ENCODE peak calls at places on chromosomes 6 and 20, in nine cellular contexts. C, S, T, D, O, Z, V, Q and P are unnamed samples. For H3K4me1, the result is how much of the 10 kb centered on the place peaks cover.

GRCh38 chr6:130233332-130233731 is 10.6 kb upstream of the SAMD3 start:
- DNase-seq in C (no peak), S (peak), T (peak), D (peak), O (no peak), Z (no peak), V (no peak), Q (no peak), P (no peak)

GRCh38 chr6:15329154-15329781 is 83.4 kb downstream of the JARID2 start:
- DNase-seq in C (no peak), S (peak), T (peak), D (no peak), O (no peak), Z (peak), V (peak), Q (no peak), P (no peak)

GRCh38 chr20:48638546-48638945 is 189.3 kb downstream of the PREX1 start:
- DNase-seq in C (peak), S (peak), T (no peak), D (no peak), O (no peak), Z (peak), V (no peak), Q (no peak), P (no peak)

GRCh38 chr20:47304287-47304686 is 52.2 kb downstream of the ZMYND8 start:
- DNase-seq in C (no peak), S (peak), T (no peak), D (no peak), O (no peak), Z (peak), V (peak), Q (no peak), P (peak)

GRCh38 chr20:33559994-33560393 is 70.1 kb downstream of the CBFA2T2 start:
- DNase-seq in C (no peak), S (no peak), T (no peak), D (no peak), O (no peak), Z (no peak), V (no peak), Q (no peak), P (no peak)

GRCh38 chr6:52752310-52752709 is 11.0 kb downstream of the GSTA2 start:
- DNase-seq in C (no peak), S (no peak), T (no peak), D (no peak), O (no peak), Z (no peak), V (no peak), Q (no peak), P (no peak)

GRCh38 chr6:168132531-168133184 is 53.6 kb upstream of the FRMD1 start:
- DNase-seq in C (no peak), S (peak), T (peak), D (peak), O (no peak), Z (peak), V (peak), Q (no peak), P (peak)

GRCh38 chr6:41371992-41372525 is 36.7 kb downstream of the NCR2 start:
- DNase-seq in C (no peak), S (peak), T (peak), D (peak), O (no peak), Z (no peak), V (peak), Q (no peak), P (peak)

GRCh38 chr20:37657924-37658800 is 35.7 kb upstream of the CTNNBL1 start:
- DNase-seq in C (no peak), S (no peak), T (peak), D (no peak), O (no peak), Z (no peak), V (no peak), Q (no peak), P (no peak)

GRCh38 chr6:46575530-46575929 is 77.1 kb downstream of the CYP39A1 start:
- DNase-seq in C (no peak), S (no peak), T (no peak), D (no peak), O (no peak), Z (no peak), V (no peak), Q (no peak), P (no peak)

GRCh38 chr20:45346851-45347250 is 1.4 kb downstream of the SDC4 start:
- DNase-seq in C (no peak), S (no peak), T (no peak), D (no peak), O (no peak), Z (peak), V (no peak), Q (no peak), P (no peak)
- H3K4me1 ChIP-seq in C (half or more), S (under half), T (half or more), D (half or more), O (under half), Z (half or more), V (half or more), Q (under half), P (half or more)

GRCh38 chr6:29925341-29926080 is 16.8 kb upstream of the HLA-A start:
- DNase-seq in C (no peak), S (peak), T (no peak), D (no peak), O (no peak), Z (no peak), V (no peak), Q (no peak), P (no peak)
- H3K4me2 ChIP-seq in C (peak), S (peak), T (no peak), D (peak), O (peak), Z (no peak), V (no peak), Q (no peak), P (peak)

DNA sequence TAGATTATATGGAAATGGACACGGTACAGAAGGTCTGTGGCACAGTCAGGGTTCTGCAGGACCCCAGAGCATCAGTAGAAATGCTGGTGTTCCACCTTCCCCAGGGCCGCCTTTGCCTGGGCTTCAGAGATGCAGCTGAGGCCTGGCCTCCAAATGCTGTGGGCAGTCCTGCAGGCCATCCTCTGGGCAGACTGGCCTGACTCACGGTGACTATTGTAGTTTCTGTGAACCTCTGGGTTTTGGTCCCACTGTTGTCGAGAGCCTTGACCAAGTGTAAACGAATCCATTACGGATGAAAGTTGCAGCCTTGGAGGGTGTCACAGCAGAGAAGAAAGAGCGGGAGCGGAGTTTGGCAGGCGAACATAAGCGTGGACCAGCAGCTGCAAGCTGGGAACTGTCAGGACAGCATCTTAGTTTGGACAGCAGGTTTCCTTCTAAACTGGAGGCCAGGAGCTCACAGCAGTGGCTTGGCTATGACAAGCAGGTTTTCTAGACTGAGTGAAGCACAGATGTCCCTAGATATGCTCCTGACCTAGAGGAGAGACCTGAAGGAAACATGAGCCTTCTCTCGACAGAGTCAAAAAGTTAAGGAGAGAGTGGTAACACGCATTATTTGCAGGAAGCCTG is 46.2 kb upstream of the BCLAF1 start:
- DNase-seq in C (no peak), S (no peak), T (no peak), D (no peak), O (no peak), Z (no peak), V (no peak), Q (no peak), P (no peak)
- TF ChIP-seq EZH2phosphoT487 in C (no peak), S (no peak), T (no peak), D (no peak), O (no peak), Z (no peak), V (no peak), Q (no peak), P (no peak)

DNA sequence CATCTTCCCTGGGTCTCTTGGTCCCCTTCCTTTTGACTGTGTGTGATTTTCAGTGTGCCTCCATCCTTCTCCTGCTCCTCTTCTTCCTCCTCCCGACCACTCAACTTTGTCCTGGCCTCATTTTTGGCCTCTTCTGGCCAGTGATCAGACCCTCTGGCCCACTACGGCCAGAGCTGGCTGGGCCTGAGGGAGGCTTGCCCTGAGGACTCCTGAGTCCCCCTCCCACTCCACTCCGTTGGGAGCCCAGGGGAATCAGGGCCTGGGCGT is 910 bp upstream of the DDR1 start:
- DNase-seq in C (no peak), S (no peak), T (no peak), D (no peak), O (no peak), Z (no peak), V (no peak), Q (no peak), P (no peak)
- H3K4me1 ChIP-seq in C (half or more), S (under half), T (half or more), D (half or more), O (half or more), Z (half or more), V (under half), Q (under half), P (half or more)

GRCh38 chr6:107230024-107230423 is 114.7 kb upstream of the BEND3 start:
- DNase-seq in C (no peak), S (no peak), T (no peak), D (no peak), O (no peak), Z (no peak), V (no peak), Q (no peak), P (no peak)

GRCh38 chr6:107230448-107230847 is 115.1 kb upstream of the BEND3 start:
- DNase-seq in C (no peak), S (no peak), T (no peak), D (no peak), O (no peak), Z (no peak), V (no peak), Q (no peak), P (no peak)

GRCh38 chr6:107231243-107231642 is 115.9 kb upstream of the BEND3 start:
- DNase-seq in C (no peak), S (no peak), T (no peak), D (no peak), O (no peak), Z (no peak), V (no peak), Q (no peak), P (no peak)

DNA sequence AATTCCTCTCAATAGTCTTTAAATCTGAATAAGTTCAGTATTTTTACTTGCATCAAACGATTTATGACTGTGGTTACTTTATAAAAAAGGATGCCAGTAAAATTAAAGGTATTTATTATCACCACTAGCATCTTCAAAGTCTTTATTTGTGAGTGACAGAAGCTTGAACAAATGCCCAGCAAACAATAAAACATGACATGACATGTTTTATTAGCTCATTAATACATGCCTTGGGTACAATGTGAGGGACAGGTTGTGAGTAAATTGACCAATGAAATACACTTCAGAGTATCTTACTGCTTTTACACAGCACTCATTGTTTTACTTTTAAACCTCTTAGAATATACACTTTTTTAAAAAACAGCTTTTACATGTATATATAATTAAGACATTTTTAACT is 113.4 kb upstream of the BEND3 start:
- DNase-seq in C (no peak), S (no peak), T (no peak), D (no peak), O (no peak), Z (peak), V (no peak), Q (no peak), P (no peak)
- H3K4me2 ChIP-seq in C (no peak), S (no peak), T (no peak), D (no peak), O (no peak), Z (no peak), V (no peak), Q (no peak), P (no peak)

GRCh38 chr6:25788305-25788922 is 33.9 kb downstream of the SLC17A4 start:
- DNase-seq in C (peak), S (peak), T (peak), D (peak), O (peak), Z (peak), V (peak), Q (peak), P (peak)
- TF ChIP-seq EZH2phosphoT487 in C (no peak), S (no peak), T (no peak), D (no peak), O (no peak), Z (no peak), V (no peak), Q (no peak), P (no peak)

GRCh38 chr6:111777357-111777756 is 95.9 kb downstream of the FYN start:
- DNase-seq in C (no peak), S (no peak), T (no peak), D (no peak), O (no peak), Z (no peak), V (no peak), Q (no peak), P (no peak)

GRCh38 chr6:111779031-111779430 is 94.2 kb downstream of the FYN start:
- DNase-seq in C (no peak), S (no peak), T (no peak), D (no peak), O (no peak), Z (no peak), V (no peak), Q (no peak), P (no peak)

GRCh38 chr6:111781055-111781708 is 92.1 kb downstream of the FYN start:
- DNase-seq in C (no peak), S (peak), T (no peak), D (no peak), O (no peak), Z (no peak), V (no peak), Q (no peak), P (peak)

GRCh38 chr6:111782161-111782809 is 91.0 kb downstream of the FYN start:
- DNase-seq in C (no peak), S (no peak), T (no peak), D (no peak), O (no peak), Z (no peak), V (no peak), Q (no peak), P (peak)

DNA sequence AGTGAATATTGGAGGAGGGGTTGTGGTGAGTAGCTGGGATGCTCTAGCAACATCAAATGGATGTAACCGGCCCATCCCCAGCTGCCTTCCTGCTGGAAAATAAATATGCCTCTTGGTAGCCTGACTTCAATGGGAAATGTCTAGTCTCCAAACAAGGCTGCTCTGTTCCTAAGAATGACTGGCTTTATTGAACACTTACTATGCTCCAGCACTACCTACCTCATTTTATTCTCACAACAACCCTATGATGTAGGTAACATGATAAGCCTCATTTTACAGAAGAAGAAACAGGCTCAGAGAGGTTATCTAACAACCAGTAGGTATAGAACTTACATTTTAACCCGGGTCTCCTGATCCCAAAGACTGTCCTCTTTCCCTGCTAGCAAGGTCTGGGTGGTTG is 93.6 kb downstream of the FYN start:
- DNase-seq in C (no peak), S (no peak), T (no peak), D (no peak), O (no peak), Z (no peak), V (no peak), Q (no peak), P (no peak)
- H3K4me1 ChIP-seq in C (under half), S (under half), T (under half), D (under half), O (under half), Z (under half), V (under half), Q (under half), P (under half)

GRCh38 chr6:5670381-5670780 is 336.3 kb downstream of the NRN1 start:
- DNase-seq in C (no peak), S (no peak), T (no peak), D (no peak), O (no peak), Z (no peak), V (no peak), Q (no peak), P (no peak)
- H3K4me2 ChIP-seq in C (no peak), S (no peak), T (no peak), D (no peak), O (no peak), Z (no peak), V (no peak), Q (no peak), P (no peak)

GRCh38 chr6:2791124-2792050 is 26.2 kb downstream of the WRNIP1 start:
- DNase-seq in C (peak), S (peak), T (peak), D (peak), O (peak), Z (peak), V (peak), Q (peak), P (peak)
- TF ChIP-seq EZH2phosphoT487 in C (no peak), S (no peak), T (no peak), D (no peak), O (no peak), Z (no peak), V (no peak), Q (no peak), P (no peak)

GRCh38 chr20:3224681-3225421 is 14.1 kb downstream of the SLC4A11 start:
- DNase-seq in C (no peak), S (no peak), T (no peak), D (no peak), O (no peak), Z (peak), V (no peak), Q (no peak), P (no peak)

GRCh38 chr20:3223937-3224680 is 14.8 kb downstream of the ITPA start:
- DNase-seq in C (no peak), S (no peak), T (no peak), D (no peak), O (no peak), Z (no peak), V (no peak), Q (no peak), P (no peak)

GRCh38 chr20:3218307-3218988 is 9.2 kb downstream of the ITPA start:
- DNase-seq in C (no peak), S (peak), T (peak), D (peak), O (peak), Z (peak), V (peak), Q (peak), P (peak)

GRCh38 chr20:3222635-3223600 is 13.6 kb downstream of the ITPA start:
- DNase-seq in C (no peak), S (no peak), T (no peak), D (peak), O (peak), Z (peak), V (no peak), Q (no peak), P (peak)

GRCh38 chr20:3221398-3222226 is 12.3 kb downstream of the ITPA start:
- DNase-seq in C (no peak), S (no peak), T (no peak), D (no peak), O (no peak), Z (peak), V (no peak), Q (no peak), P (no peak)
- H3K4me1 ChIP-seq in C (under half), S (under half), T (under half), D (under half), O (under half), Z (half or more), V (under half), Q (under half), P (under half)